ENCODE peak calls at places on chromosome 1, in four cellular contexts. U, A, N and O are unnamed samples.

GRCh38 chr1:8120693-8121260 is 94.7 kb upstream of the ERRFI1 start:
- DNase-seq in A (no peak), N (no peak), U (no peak), O (no peak)

GRCh38 chr1:69737527-69738176 is 169.9 kb downstream of the LRRC7 start:
- DNase-seq in N (peak), A (peak), U (no peak), O (peak)

GRCh38 chr1:85374160-85374559 is 90.8 kb downstream of the DDAH1 start:
- DNase-seq in N (no peak), A (no peak), U (no peak), O (no peak)

GRCh38 chr1:233328661-233329498 is 1.4 kb downstream of the MAP3K21 start:
- DNase-seq in U (no peak), A (no peak), N (peak), O (peak)

GRCh38 chr1:161725888-161726630 is 4.7 kb downstream of the FCRLB start:
- DNase-seq in A (peak), U (no peak), N (peak), O (peak)

GRCh38 chr1:55823521-55824296 is 608.5 kb upstream of the USP24 start:
- DNase-seq in A (no peak), N (no peak), U (no peak), O (no peak)

GRCh38 chr1:28329395-28330153 is 734 bp downstream of the MED18 start:
- DNase-seq in U (peak), A (peak), N (peak), O (peak)

GRCh38 chr1:162089748-162090147 is 20.3 kb downstream of the NOS1AP start:
- DNase-seq in U (no peak), A (no peak), N (no peak), O (no peak)

GRCh38 chr1:226604846-226605572 is 56.4 kb downstream of the STUM start:
- DNase-seq in U (no peak), A (no peak), N (no peak), O (no peak)

GRCh38 chr1:17791055-17791390 is 35.9 kb downstream of the ACTL8 start:
- DNase-seq in A (no peak), U (no peak), N (peak), O (no peak)

GRCh38 chr1:25724201-25724600 is 75.8 kb upstream of the SELENON start:
- DNase-seq in U (no peak), A (no peak), N (no peak), O (no peak)

GRCh38 chr1:230643887-230644286 is 1.6 kb downstream of the COG2 start:
- DNase-seq in A (no peak), N (no peak), U (no peak), O (no peak)

GRCh38 chr1:56156937-56157336 is 422.4 kb downstream of the PLPP3 start:
- DNase-seq in N (no peak), U (no peak), A (no peak), O (no peak)

GRCh38 chr1:244311784-244312532 is 139.8 kb downstream of the ADSS2 start:
- DNase-seq in N (no peak), U (peak), A (peak), O (no peak)

GRCh38 chr1:150613061-150613920 is 16.1 kb downstream of the ENSA start:
- DNase-seq in A (no peak), U (peak), N (no peak), O (no peak)

GRCh38 chr1:151806170-151806569 is 951 bp upstream of the LINGO4 start:
- DNase-seq in U (no peak), A (no peak), N (no peak), O (no peak)

GRCh38 chr1:174912243-174912642 is 87.5 kb upstream of the CACYBP start:
- DNase-seq in A (no peak), U (no peak), N (no peak), O (no peak)

GRCh38 chr1:202586018-202586821 is 124.0 kb downstream of the SYT2 start:
- DNase-seq in N (peak), A (peak), U (peak), O (no peak)

GRCh38 chr1:118899340-118899739 is 88.8 kb downstream of the TBX15 start:
- DNase-seq in A (no peak), U (no peak), N (no peak), O (no peak)

GRCh38 chr1:43539726-43540434 is 9.2 kb downstream of the PTPRF start:
- DNase-seq in A (no peak), N (no peak), U (no peak), O (no peak)

GRCh38 chr1:36279110-36279788 is 26.9 kb upstream of the SH3D21 start:
- DNase-seq in A (no peak), N (no peak), U (no peak), O (no peak)